ENCODE peak calls at places on chromosomes 3 and 15, in five cellular contexts. One of them, this sample, is unnamed.

GRCh38 chr3:149812165-149812605 is 830 bp upstream of the RNF13 start:
- DNase-seq in B cell: no peak
- DNase-seq in astrocyte of the spinal cord: no peak
- DNase-seq in A549: no peak
- DNase-seq in HL-60: no peak
- DNase-seq in this sample: no peak

GRCh38 chr15:47422901-47423300 is 294.4 kb upstream of the SEMA6D start:
- DNase-seq in A549: no peak
- DNase-seq in astrocyte of the spinal cord: peak
- DNase-seq in HL-60: no peak
- DNase-seq in B cell: no peak
- DNase-seq in this sample: no peak

GRCh38 chr3:185977679-185978040 is 39.8 kb upstream of the TRA2B start:
- DNase-seq in astrocyte of the spinal cord: no peak
- DNase-seq in HL-60: no peak
- DNase-seq in B cell: no peak
- DNase-seq in A549: no peak
- DNase-seq in this sample: no peak

GRCh38 chr3:123447749-123448502 is 964 bp downstream of the ADCY5 start:
- DNase-seq in A549: no peak
- DNase-seq in B cell: peak
- DNase-seq in HL-60: no peak
- DNase-seq in astrocyte of the spinal cord: no peak
- DNase-seq in this sample: peak

GRCh38 chr15:65954289-65954741 is 85.0 kb downstream of the RAB11A start:
- DNase-seq in astrocyte of the spinal cord: peak
- DNase-seq in HL-60: no peak
- DNase-seq in B cell: no peak
- DNase-seq in A549: peak
- DNase-seq in this sample: no peak

GRCh38 chr3:129614927-129615363 is 8.5 kb upstream of the PLXND1 start:
- DNase-seq in A549: peak
- DNase-seq in HL-60: no peak
- DNase-seq in B cell: no peak
- DNase-seq in astrocyte of the spinal cord: no peak
- DNase-seq in this sample: no peak

GRCh38 chr3:151816091-151816604 is 2.2 kb downstream of the AADAC start:
- DNase-seq in HL-60: no peak
- DNase-seq in A549: peak
- DNase-seq in B cell: no peak
- DNase-seq in astrocyte of the spinal cord: peak
- DNase-seq in this sample: no peak

GRCh38 chr3:45506084-45506483 is 88.5 kb upstream of the LIMD1 start:
- DNase-seq in astrocyte of the spinal cord: no peak
- DNase-seq in A549: no peak
- DNase-seq in B cell: no peak
- DNase-seq in HL-60: no peak
- DNase-seq in this sample: no peak

GRCh38 chr3:46671541-46672348 is 21.7 kb downstream of the ALS2CL start:
- DNase-seq in A549: no peak
- DNase-seq in B cell: no peak
- DNase-seq in astrocyte of the spinal cord: no peak
- DNase-seq in HL-60: no peak
- DNase-seq in this sample: no peak

GRCh38 chr15:78212008-78212407 is 22.4 kb downstream of the ACSBG1 start:
- DNase-seq in HL-60: no peak
- DNase-seq in B cell: no peak
- DNase-seq in A549: no peak
- DNase-seq in astrocyte of the spinal cord: no peak
- DNase-seq in this sample: no peak

GRCh38 chr15:67101981-67102929 is 36.9 kb downstream of the SMAD3 start:
- DNase-seq in A549: no peak
- DNase-seq in B cell: peak
- DNase-seq in HL-60: no peak
- DNase-seq in astrocyte of the spinal cord: peak
- DNase-seq in this sample: peak

GRCh38 chr3:9727041-9727595 is 4.4 kb upstream of the BRPF1 start:
- DNase-seq in A549: peak
- DNase-seq in B cell: peak
- DNase-seq in astrocyte of the spinal cord: no peak
- DNase-seq in HL-60: no peak
- DNase-seq in this sample: peak

GRCh38 chr15:72172796-72173195 is 24.8 kb downstream of the GRAMD2A start:
- DNase-seq in HL-60: no peak
- DNase-seq in astrocyte of the spinal cord: no peak
- DNase-seq in B cell: no peak
- DNase-seq in A549: no peak
- DNase-seq in this sample: no peak

GRCh38 chr3:147651107-147651506 is 241.9 kb downstream of the ZIC1 start:
- DNase-seq in A549: no peak
- DNase-seq in HL-60: no peak
- DNase-seq in astrocyte of the spinal cord: peak
- DNase-seq in B cell: no peak
- DNase-seq in this sample: no peak

GRCh38 chr3:37937156-37937555 is 53.4 kb upstream of the VILL start:
- DNase-seq in HL-60: no peak
- DNase-seq in astrocyte of the spinal cord: no peak
- DNase-seq in A549: no peak
- DNase-seq in B cell: no peak
- DNase-seq in this sample: no peak

GRCh38 chr3:55198554-55198953 is 270.7 kb upstream of the LRTM1 start:
- DNase-seq in astrocyte of the spinal cord: peak
- DNase-seq in A549: no peak
- DNase-seq in B cell: no peak
- DNase-seq in HL-60: no peak
- DNase-seq in this sample: no peak

GRCh38 chr15:41605566-41605965 is 46.6 kb downstream of the TYRO3 start:
- DNase-seq in B cell: no peak
- DNase-seq in A549: no peak
- DNase-seq in HL-60: no peak
- DNase-seq in astrocyte of the spinal cord: no peak
- DNase-seq in this sample: no peak

GRCh38 chr3:69012836-69013255 is 638 bp downstream of the EOGT start:
- DNase-seq in HL-60: no peak
- DNase-seq in B cell: no peak
- DNase-seq in A549: peak
- DNase-seq in astrocyte of the spinal cord: peak
- DNase-seq in this sample: peak

GRCh38 chr3:150083653-150084037 is 113.0 kb upstream of the PFN2 start:
- DNase-seq in B cell: no peak
- DNase-seq in astrocyte of the spinal cord: peak
- DNase-seq in HL-60: no peak
- DNase-seq in A549: no peak
- DNase-seq in this sample: no peak

GRCh38 chr15:25422021-25422420 is 16.8 kb downstream of the UBE3A start:
- DNase-seq in HL-60: no peak
- DNase-seq in A549: no peak
- DNase-seq in astrocyte of the spinal cord: no peak
- DNase-seq in B cell: no peak
- DNase-seq in this sample: no peak

GRCh38 chr3:120908030-120908802 is at the start of gene STXBP5L:
- DNase-seq in B cell: peak
- DNase-seq in HL-60: peak
- DNase-seq in A549: peak
- DNase-seq in astrocyte of the spinal cord: peak
- DNase-seq in this sample: peak

GRCh38 chr15:100017140-100017539 is 283.9 kb upstream of the LYSMD4 start:
- DNase-seq in astrocyte of the spinal cord: no peak
- DNase-seq in B cell: no peak
- DNase-seq in A549: no peak
- DNase-seq in HL-60: no peak
- DNase-seq in this sample: no peak

GRCh38 chr15:80597081-80597480 is 98.0 kb upstream of the ABHD17C start:
- DNase-seq in astrocyte of the spinal cord: no peak
- DNase-seq in A549: no peak
- DNase-seq in HL-60: no peak
- DNase-seq in B cell: no peak
- DNase-seq in this sample: no peak

GRCh38 chr3:178562143-178562868 is 26.1 kb downstream of the KCNMB2 start:
- DNase-seq in A549: no peak
- DNase-seq in astrocyte of the spinal cord: no peak
- DNase-seq in HL-60: no peak
- DNase-seq in B cell: no peak
- DNase-seq in this sample: no peak

GRCh38 chr3:131688370-131688769 is 185.6 kb upstream of the MRPL3 start:
- DNase-seq in B cell: no peak
- DNase-seq in HL-60: no peak
- DNase-seq in A549: no peak
- DNase-seq in astrocyte of the spinal cord: peak
- DNase-seq in this sample: peak

GRCh38 chr3:186414735-186415419 is 52.8 kb upstream of the DGKG start:
- DNase-seq in A549: peak
- DNase-seq in astrocyte of the spinal cord: peak
- DNase-seq in HL-60: no peak
- DNase-seq in B cell: no peak
- DNase-seq in this sample: no peak

GRCh38 chr15:84033793-84034553 is 201.6 kb upstream of the GOLGA6L4 start:
- DNase-seq in astrocyte of the spinal cord: no peak
- DNase-seq in B cell: no peak
- DNase-seq in A549: no peak
- DNase-seq in HL-60: no peak
- DNase-seq in this sample: no peak

GRCh38 chr3:134067311-134068161 is 37.8 kb upstream of the SLCO2A1 start:
- DNase-seq in B cell: no peak
- DNase-seq in astrocyte of the spinal cord: no peak
- DNase-seq in HL-60: no peak
- DNase-seq in A549: no peak
- DNase-seq in this sample: no peak

GRCh38 chr3:160210799-160211221 is 14.4 kb upstream of the C3orf80 start:
- DNase-seq in A549: peak
- DNase-seq in HL-60: no peak
- DNase-seq in B cell: no peak
- DNase-seq in astrocyte of the spinal cord: peak
- DNase-seq in this sample: no peak

GRCh38 chr3:198046120-198046857 is 86.3 kb downstream of the LMLN start:
- DNase-seq in A549: no peak
- DNase-seq in B cell: no peak
- DNase-seq in astrocyte of the spinal cord: no peak
- DNase-seq in HL-60: no peak
- DNase-seq in this sample: no peak

GRCh38 chr15:55562601-55563000 is 25.5 kb downstream of the PYGO1 start:
- DNase-seq in astrocyte of the spinal cord: no peak
- DNase-seq in HL-60: no peak
- DNase-seq in B cell: no peak
- DNase-seq in A549: no peak
- DNase-seq in this sample: no peak

DNA sequence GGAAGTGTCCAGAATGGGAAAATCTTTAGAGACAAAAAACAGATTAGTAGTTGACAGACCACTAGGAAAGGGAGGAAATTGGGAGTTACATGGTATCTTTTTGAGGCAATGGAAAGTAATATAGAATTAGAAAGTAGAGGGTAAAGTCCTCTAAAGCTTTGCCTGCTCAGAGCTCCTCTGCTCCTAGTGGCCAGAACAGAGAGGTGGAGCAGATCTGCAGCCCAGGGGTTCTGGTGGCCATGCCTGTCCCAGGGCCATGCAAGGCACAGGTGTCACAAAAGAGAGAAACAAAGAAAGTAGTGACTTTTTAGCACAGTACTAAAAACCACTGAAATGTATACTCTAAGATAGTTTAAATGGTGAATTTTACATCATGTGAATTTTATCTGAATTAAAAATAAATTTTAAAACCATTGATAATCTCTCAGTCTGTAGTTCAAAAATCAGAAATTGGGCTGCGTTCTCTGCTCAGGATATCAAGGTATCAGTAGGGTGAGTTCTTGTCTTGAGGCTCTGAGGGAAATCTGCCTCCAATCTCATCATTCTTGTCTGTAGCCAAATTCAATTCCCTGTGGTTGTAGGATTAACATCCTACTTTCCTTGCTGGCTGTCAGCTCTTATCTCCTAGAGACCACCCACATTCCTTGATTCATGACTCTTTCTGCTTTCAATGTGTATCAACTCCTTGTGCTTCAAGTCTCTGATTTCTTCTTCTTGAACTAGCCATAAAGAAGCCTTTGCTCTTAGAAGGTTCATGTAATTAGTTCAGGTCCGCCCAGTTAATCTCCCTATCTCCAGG is 23.6 kb downstream of the PYGO1 start:
- DNase-seq in astrocyte of the spinal cord: no peak
- DNase-seq in A549: no peak
- DNase-seq in B cell: no peak
- DNase-seq in HL-60: no peak
- DNase-seq in this sample: no peak
- TF ChIP-seq CTCF in astrocyte of the spinal cord: peak
- TF ChIP-seq CTCF in A549: no peak
- TF ChIP-seq CTCF in B cell: no peak
- TF ChIP-seq CTCF in HL-60: no peak
- TF ChIP-seq CTCF in this sample: no peak

DNA sequence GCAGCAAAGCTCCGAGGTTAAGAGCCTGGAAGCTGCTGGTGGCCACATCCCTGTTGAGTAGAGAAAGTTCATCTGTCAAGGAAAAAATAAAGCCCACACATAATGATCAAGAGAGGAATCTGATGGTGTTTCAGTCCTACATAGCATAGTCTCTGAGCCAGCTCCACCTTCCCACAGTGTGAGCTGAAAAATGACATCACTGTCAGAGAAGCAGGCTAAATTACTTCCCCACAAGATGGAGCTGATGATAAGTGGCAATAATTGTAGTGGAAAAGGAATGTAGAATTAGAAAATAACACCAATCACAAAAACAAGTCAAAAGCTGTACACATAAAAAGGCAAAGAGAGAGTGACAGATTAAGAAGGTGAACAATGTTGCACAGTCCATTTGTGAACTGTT is 84.5 kb downstream of the AQP9 start:
- DNase-seq in HL-60: no peak
- DNase-seq in A549: no peak
- DNase-seq in astrocyte of the spinal cord: no peak
- DNase-seq in B cell: no peak
- DNase-seq in this sample: no peak
- TF ChIP-seq CTCF in HL-60: no peak
- TF ChIP-seq CTCF in A549: no peak
- TF ChIP-seq CTCF in astrocyte of the spinal cord: no peak
- TF ChIP-seq CTCF in B cell: no peak
- TF ChIP-seq CTCF in this sample: no peak

GRCh38 chr3:24583004-24583403 is 88.4 kb upstream of the THRB start:
- DNase-seq in A549: peak
- DNase-seq in HL-60: no peak
- DNase-seq in B cell: peak
- DNase-seq in astrocyte of the spinal cord: no peak
- DNase-seq in this sample: no peak
- TF ChIP-seq CTCF in A549: peak
- TF ChIP-seq CTCF in HL-60: no peak
- TF ChIP-seq CTCF in B cell: peak
- TF ChIP-seq CTCF in astrocyte of the spinal cord: peak
- TF ChIP-seq CTCF in this sample: no peak

GRCh38 chr15:61364871-61365270 is 135.8 kb upstream of the RORA start:
- DNase-seq in B cell: no peak
- DNase-seq in HL-60: no peak
- DNase-seq in A549: no peak
- DNase-seq in astrocyte of the spinal cord: no peak
- DNase-seq in this sample: no peak

DNA sequence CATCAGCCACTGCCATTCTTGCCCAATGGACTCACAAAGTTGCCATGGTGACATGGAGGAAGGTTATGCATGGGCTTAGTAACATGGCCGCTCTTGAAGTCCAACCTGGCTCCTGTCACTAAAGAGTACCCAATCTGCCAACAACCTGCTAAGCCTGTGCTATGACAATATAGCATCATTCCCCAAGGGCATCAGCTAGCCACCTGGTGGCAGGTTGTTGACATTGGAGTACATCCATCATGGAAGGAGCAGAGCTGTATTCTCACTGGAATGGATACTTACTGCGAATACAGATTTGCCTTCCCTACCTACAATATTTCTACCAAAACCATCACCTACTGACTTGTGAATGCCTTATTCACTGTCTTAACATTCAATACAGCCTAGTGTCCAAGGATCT is 138.9 kb upstream of the RORA start:
- DNase-seq in B cell: no peak
- DNase-seq in HL-60: no peak
- DNase-seq in astrocyte of the spinal cord: no peak
- DNase-seq in A549: peak
- DNase-seq in this sample: no peak
- TF ChIP-seq CTCF in B cell: no peak
- TF ChIP-seq CTCF in HL-60: no peak
- TF ChIP-seq CTCF in astrocyte of the spinal cord: no peak
- TF ChIP-seq CTCF in A549: no peak
- TF ChIP-seq CTCF in this sample: no peak